ENCODE peak calls at places on chromosomes 13 and 19, in seven cellular contexts. J is A549, Q is breast epithelium, Y is uterus, I is IMR-90, P is vagina, A is prostate gland. L is an unnamed sample.
A peak's percentile ranks its signal among the peaks of the same experiment; 100 is the strongest.

GRCh38 chr13:37657134-37657533 is 58.6 kb upstream of the POSTN start:
- DNase-seq in J (peak; percentile 1), Q (no peak), Y (no peak), I (peak; percentile 71), P (no peak), A (no peak), L (no peak)

GRCh38 chr13:24927810-24928404 is 163.9 kb downstream of the RNF17 start:
- DNase-seq in J (no peak), Q (no peak), Y (no peak), I (no peak), P (no peak), A (no peak), L (no peak)

GRCh38 chr19:1911995-1912394 is 6.8 kb downstream of the ADAT3 start:
- DNase-seq in J (no peak), Q (no peak), Y (no peak), I (no peak), P (no peak), A (no peak), L (no peak)

GRCh38 chr19:53942001-53942786 is 20.5 kb upstream of the CACNG8 start:
- DNase-seq in J (no peak), Q (no peak), Y (no peak), I (no peak), P (no peak), A (no peak), L (no peak)

GRCh38 chr13:59409211-59409610 is 754.5 kb downstream of the DIAPH3 start:
- DNase-seq in J (no peak), Q (no peak), Y (no peak), I (peak; percentile 58), P (no peak), A (no peak), L (peak; percentile 89)

GRCh38 chr19:42149447-42150202 is 17.4 kb upstream of the POU2F2 start:
- DNase-seq in J (no peak), Q (no peak), Y (no peak), I (no peak), P (no peak), A (no peak), L (no peak)

GRCh38 chr13:114126789-114127472 is 5.5 kb downstream of the RASA3 start:
- DNase-seq in J (no peak), Q (no peak), Y (no peak), I (no peak), P (no peak), A (no peak), L (no peak)

GRCh38 chr13:104779311-104779710 is 1713.1 kb upstream of the SLC10A2 start:
- DNase-seq in J (no peak), Q (no peak), Y (no peak), I (peak; percentile 64), P (no peak), A (no peak), L (no peak)

GRCh38 chr19:1285737-1286360 is at the start of gene EFNA2:
- DNase-seq in J (no peak), Q (no peak), Y (no peak), I (no peak), P (no peak), A (no peak), L (no peak)

GRCh38 chr13:50228527-50228926 is 213.3 kb downstream of the KCNRG start:
- DNase-seq in J (no peak), Q (no peak), Y (no peak), I (no peak), P (no peak), A (no peak), L (no peak)

GRCh38 chr19:27780367-27781065 is 1432.4 kb downstream of the UQCRFS1 start:
- DNase-seq in J (no peak), Q (no peak), Y (no peak), I (no peak), P (no peak), A (no peak), L (no peak)

GRCh38 chr13:40438999-40439797 is 227.2 kb downstream of the FOXO1 start:
- DNase-seq in J (no peak), Q (no peak), Y (peak; percentile 48), I (no peak), P (no peak), A (no peak), L (peak; percentile 43)

GRCh38 chr19:40744554-40745401 is 5.5 kb downstream of the ACTMAP start:
- DNase-seq in J (no peak), Q (no peak), Y (no peak), I (no peak), P (no peak), A (no peak), L (peak; percentile 42)

GRCh38 chr13:45607931-45608330 is 7.6 kb downstream of the ERICH6B start:
- DNase-seq in J (no peak), Q (no peak), Y (no peak), I (no peak), P (no peak), A (no peak), L (no peak)

GRCh38 chr19:49339364-49340068 is 4.3 kb downstream of the CD37 start:
- DNase-seq in J (no peak), Q (peak; percentile 83), Y (peak; percentile 88), I (peak; percentile 50), P (no peak), A (peak; percentile 88), L (peak; percentile 93)

GRCh38 chr13:59633290-59633689 is 530.4 kb downstream of the DIAPH3 start:
- DNase-seq in J (no peak), Q (no peak), Y (peak; percentile 42), I (no peak), P (no peak), A (no peak), L (no peak)

GRCh38 chr19:40604647-40605200 is 3.6 kb downstream of the LTBP4 start:
- DNase-seq in J (no peak), Q (no peak), Y (no peak), I (no peak), P (no peak), A (no peak), L (peak; percentile 20)

GRCh38 chr13:104106705-104107393 is 1040.6 kb upstream of the SLC10A2 start:
- DNase-seq in J (no peak), Q (no peak), Y (no peak), I (peak; percentile 20), P (no peak), A (no peak), L (peak; percentile 22)

GRCh38 chr19:10061717-10062310 is 24.3 kb upstream of the SHFL start:
- DNase-seq in J (no peak), Q (no peak), Y (no peak), I (no peak), P (no peak), A (no peak), L (no peak)

GRCh38 chr19:38734426-38735256 is 9.6 kb downstream of the CAPN12 start:
- DNase-seq in J (peak; percentile 67), Q (no peak), Y (peak; percentile 27), I (no peak), P (no peak), A (no peak), L (no peak)

GRCh38 chr13:36685912-36686311 is 12.1 kb downstream of the SERTM1 start:
- DNase-seq in J (no peak), Q (no peak), Y (peak; percentile 27), I (peak; percentile 6), P (no peak), A (no peak), L (no peak)

GRCh38 chr13:95349267-95349666 is 48.0 kb upstream of the ABCC4 start:
- DNase-seq in J (peak; percentile 13), Q (no peak), Y (no peak), I (peak; percentile 40), P (no peak), A (no peak), L (no peak)
- H3K27ac ChIP-seq in J (peak overlapping the region; percentile 37), Q (no peak overlapping the region), Y (no peak overlapping the region), I (no peak overlapping the region), P (no peak overlapping the region), A (no peak overlapping the region), L (no peak overlapping the region)

GRCh38 chr19:13764821-13765394 is 586 bp downstream of the MRI1 start:
- DNase-seq in J (no peak), Q (no peak), Y (no peak), I (no peak), P (no peak), A (no peak), L (peak; percentile 35)

GRCh38 chr19:13762635-13763235 is 1.6 kb upstream of the MRI1 start:
- DNase-seq in J (no peak), Q (no peak), Y (no peak), I (no peak), P (no peak), A (no peak), L (no peak)

GRCh38 chr19:13763300-13763699 is 1.0 kb upstream of the MRI1 start:
- DNase-seq in J (no peak), Q (no peak), Y (no peak), I (no peak), P (no peak), A (no peak), L (no peak)

GRCh38 chr19:13765395-13766094 is 1.2 kb downstream of the MRI1 start:
- DNase-seq in J (no peak), Q (no peak), Y (no peak), I (no peak), P (no peak), A (no peak), L (no peak)

DNA sequence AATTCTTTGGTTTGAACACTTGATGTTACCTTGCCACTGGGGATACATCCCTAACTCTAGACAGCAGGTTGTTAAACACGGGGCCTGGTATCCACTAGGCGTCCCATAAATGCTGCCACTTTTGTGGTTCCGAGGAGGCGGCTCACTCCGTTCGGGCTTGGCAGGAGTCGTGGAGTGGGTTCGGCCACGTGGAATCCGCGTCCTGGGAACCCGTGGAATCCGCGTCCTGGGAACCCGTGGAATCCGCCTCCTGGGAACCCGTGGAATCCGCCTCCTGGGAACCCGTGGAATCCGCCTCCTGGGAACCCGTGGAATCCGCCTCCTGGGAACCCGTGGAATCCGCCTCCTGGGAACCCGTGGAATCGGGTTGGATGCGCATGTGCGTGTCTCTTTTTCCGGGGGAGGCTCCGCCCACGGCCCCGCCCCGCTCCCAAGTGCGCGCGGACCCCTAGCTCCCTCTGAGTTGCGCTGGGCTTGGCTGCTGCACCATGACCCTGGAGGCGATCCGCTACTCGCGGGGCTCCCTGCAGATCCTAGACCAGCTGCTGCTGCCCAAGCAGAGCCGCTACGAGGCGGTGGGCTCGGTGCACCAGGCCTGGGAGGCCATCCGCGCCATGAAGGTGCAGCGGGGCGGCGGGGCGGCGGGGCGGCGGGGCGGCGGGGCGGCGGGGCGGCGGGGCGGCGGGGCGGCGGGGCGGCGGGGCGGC is at the start of gene MRI1:
- DNase-seq in J (peak; percentile 65), Q (peak; percentile 77), Y (peak; percentile 83), I (peak; percentile 60), P (no peak), A (peak; percentile 68), L (peak; percentile 85)
- TF ChIP-seq POLR2A in J (peak; percentile 72), Q (no peak), Y (no peak), I (peak; percentile 33), P (no peak), A (peak; percentile 39), L (peak; percentile 59)

GRCh38 chr19:16382775-16383543 is 58.3 kb downstream of the KLF2 start:
- DNase-seq in J (peak; percentile 75), Q (peak; percentile 84), Y (peak; percentile 92), I (peak; percentile 85), P (no peak), A (peak; percentile 80), L (peak; percentile 79)
- H3K27ac ChIP-seq in J (peak overlapping the region; percentile 52), Q (peak overlapping the region; percentile 73), Y (peak overlapping the region; percentile 89), I (no peak overlapping the region), P (peak overlapping the region; percentile 77), A (peak overlapping the region; percentile 55), L (peak overlapping the region; percentile 57)

DNA sequence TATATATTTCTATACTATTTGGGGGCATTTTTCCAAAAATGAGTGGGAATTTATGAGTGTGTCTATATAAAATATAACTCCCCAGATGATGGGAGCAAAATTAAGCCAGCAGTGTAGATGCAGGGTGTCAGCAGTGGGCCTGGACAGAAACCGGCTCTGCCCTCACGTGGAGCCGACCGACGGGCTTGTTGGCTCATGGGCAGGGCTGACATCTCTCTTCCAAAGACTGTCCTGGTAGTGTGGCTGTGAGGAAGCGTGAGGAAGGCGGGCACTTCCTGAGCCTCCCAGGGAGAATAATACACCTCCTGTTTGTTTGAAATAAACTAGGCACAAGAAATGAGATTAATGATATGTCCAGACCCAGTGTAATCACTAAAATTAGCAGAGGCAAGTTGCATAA is 206.5 kb downstream of the TEX29 start:
- DNase-seq in J (no peak), Q (no peak), Y (no peak), I (no peak), P (no peak), A (no peak), L (no peak)
- TF ChIP-seq POLR2A in J (no peak), Q (no peak), Y (no peak), I (no peak), P (no peak), A (no peak), L (no peak)

L was measured in body of pancreas.